ENCODE peak calls at places on chromosomes 11 and 22, in nine cellular contexts. T is cardiac muscle cell, R is ovary, O is heart right ventricle, N is MM.1S, A is body of pancreas, H is left ventricle myocardium inferior, Y is endodermal cell, Z is right atrium auricular region. J is an unnamed sample. For H3K4me1, the result is how much of the 10 kb centered on the place peaks cover.

GRCh38 chr11:92841719-92842118 is 127.7 kb upstream of the MTNR1B start:
- DNase-seq in T (no peak), R (no peak), O (no peak), N (no peak), A (no peak), H (no peak), Y (no peak), Z (no peak), J (no peak)

GRCh38 chr22:39242809-39243442 is 1.9 kb downstream of the PDGFB start:
- DNase-seq in T (no peak), R (no peak), O (no peak), N (peak), A (peak), H (no peak), Y (peak), Z (no peak), J (no peak)

GRCh38 chr11:132471491-132471890 is 1060.8 kb downstream of the OPCML start:
- DNase-seq in T (peak), R (no peak), O (no peak), N (no peak), A (no peak), H (no peak), Y (no peak), Z (no peak), J (no peak)

GRCh38 chr11:7020183-7020917 is at the start of the genes NLRP14 and ZNF214:
- DNase-seq in T (peak), R (peak), O (peak), N (peak), A (peak), H (peak), Y (peak), Z (peak), J (peak)

GRCh38 chr11:128937480-128937879 is 5.2 kb downstream of the TP53AIP1 start:
- DNase-seq in T (no peak), R (no peak), O (no peak), N (peak), A (no peak), H (no peak), Y (no peak), Z (no peak), J (no peak)

GRCh38 chr22:39290248-39290720 is 29.1 kb downstream of the RPL3 start:
- DNase-seq in T (no peak), R (no peak), O (no peak), N (no peak), A (no peak), H (no peak), Y (no peak), Z (no peak), J (no peak)

GRCh38 chr11:108117746-108118371 is 3.5 kb upstream of the ACAT1 start:
- DNase-seq in T (peak), R (no peak), O (no peak), N (peak), A (no peak), H (no peak), Y (no peak), Z (no peak), J (no peak)

GRCh38 chr11:69415411-69416122 is 65.9 kb upstream of the LINC01488 start:
- DNase-seq in T (no peak), R (no peak), O (no peak), N (no peak), A (no peak), H (no peak), Y (no peak), Z (no peak), J (no peak)

GRCh38 chr11:6319001-6319878 is 1.1 kb downstream of the CAVIN3 start:
- DNase-seq in T (peak), R (peak), O (peak), N (no peak), A (peak), H (peak), Y (peak), Z (peak), J (peak)

GRCh38 chr11:69880041-69880802 is 61.0 kb upstream of the FGF3 start:
- DNase-seq in T (no peak), R (no peak), O (no peak), N (no peak), A (no peak), H (peak), Y (peak), Z (no peak), J (no peak)

GRCh38 chr11:105357764-105358163 is 218.2 kb upstream of the CARD18 start:
- DNase-seq in T (peak), R (no peak), O (no peak), N (no peak), A (no peak), H (no peak), Y (no peak), Z (no peak), J (no peak)

GRCh38 chr11:19954899-19955298 is 205.4 kb downstream of the DBX1 start:
- DNase-seq in T (peak), R (no peak), O (no peak), N (no peak), A (peak), H (no peak), Y (no peak), Z (no peak), J (no peak)

GRCh38 chr11:102487214-102487613 is 34.6 kb upstream of the TMEM123 start:
- DNase-seq in T (no peak), R (no peak), O (no peak), N (no peak), A (no peak), H (no peak), Y (no peak), Z (no peak), J (no peak)

GRCh38 chr22:46996595-46997310 is 234.3 kb downstream of the TBC1D22A start:
- DNase-seq in T (no peak), R (no peak), O (no peak), N (no peak), A (peak), H (no peak), Y (no peak), Z (no peak), J (no peak)

GRCh38 chr11:5004429-5005274 is 10.0 kb downstream of the OR51L1 start:
- DNase-seq in T (peak), R (no peak), O (peak), N (peak), A (peak), H (peak), Y (peak), Z (no peak), J (no peak)

GRCh38 chr11:2975594-2975993 is 16.5 kb downstream of the NAP1L4 start:
- DNase-seq in T (peak), R (no peak), O (peak), N (peak), A (peak), H (no peak), Y (peak), Z (no peak), J (no peak)

GRCh38 chr22:47369020-47369419 is 606.6 kb downstream of the TBC1D22A start:
- DNase-seq in T (no peak), R (no peak), O (no peak), N (no peak), A (peak), H (no peak), Y (no peak), Z (no peak), J (no peak)

GRCh38 chr11:11010624-11011127 is 152.8 kb upstream of the ZBED5 start:
- DNase-seq in T (no peak), R (no peak), O (peak), N (no peak), A (no peak), H (peak), Y (peak), Z (peak), J (no peak)

GRCh38 chr11:111765320-111765983 is 737 bp downstream of the PPP2R1B start:
- DNase-seq in T (no peak), R (no peak), O (peak), N (peak), A (peak), H (no peak), Y (no peak), Z (no peak), J (no peak)

GRCh38 chr11:102177974-102178631 is 67.9 kb downstream of the YAP1 start:
- DNase-seq in T (peak), R (no peak), O (no peak), N (no peak), A (no peak), H (no peak), Y (no peak), Z (no peak), J (no peak)

GRCh38 chr11:97234016-97234415 is 844.2 kb downstream of the JRKL start:
- DNase-seq in T (no peak), R (no peak), O (no peak), N (no peak), A (no peak), H (no peak), Y (no peak), Z (no peak), J (no peak)

GRCh38 chr22:41830174-41830573 is 2.7 kb upstream of the SREBF2 start:
- DNase-seq in T (no peak), R (no peak), O (no peak), N (no peak), A (no peak), H (no peak), Y (peak), Z (no peak), J (no peak)

GRCh38 chr11:7004482-7004881 is 15.7 kb downstream of the ZNF214 start:
- DNase-seq in T (peak), R (no peak), O (no peak), N (no peak), A (no peak), H (no peak), Y (no peak), Z (no peak), J (no peak)

GRCh38 chr22:27405672-27406388 is 395.7 kb downstream of the MN1 start:
- DNase-seq in T (peak), R (no peak), O (peak), N (peak), A (peak), H (peak), Y (peak), Z (no peak), J (no peak)

GRCh38 chr11:12536566-12536965 is 137.7 kb upstream of the TEAD1 start:
- DNase-seq in T (no peak), R (no peak), O (no peak), N (no peak), A (no peak), H (no peak), Y (peak), Z (no peak), J (no peak)

GRCh38 chr22:35637943-35638342 is 10.3 kb upstream of the APOL6 start:
- DNase-seq in T (peak), R (no peak), O (no peak), N (no peak), A (no peak), H (no peak), Y (no peak), Z (no peak), J (no peak)

GRCh38 chr11:28822596-28822995 is 714.4 kb downstream of the METTL15 start:
- DNase-seq in T (no peak), R (no peak), O (no peak), N (no peak), A (no peak), H (no peak), Y (no peak), Z (no peak), J (no peak)

GRCh38 chr11:124758355-124759267 is 3.5 kb downstream of the ESAM start:
- DNase-seq in T (peak), R (peak), O (peak), N (peak), A (peak), H (peak), Y (peak), Z (no peak), J (no peak)

GRCh38 chr22:46318576-46318975 is 16.9 kb upstream of the TRMU start:
- DNase-seq in T (no peak), R (no peak), O (no peak), N (no peak), A (no peak), H (no peak), Y (no peak), Z (no peak), J (no peak)

GRCh38 chr11:104852811-104853210 is 45.4 kb downstream of the CASP12 start:
- DNase-seq in T (no peak), R (no peak), O (no peak), N (no peak), A (no peak), H (no peak), Y (no peak), Z (no peak), J (no peak)

GRCh38 chr22:18024276-18024939 is at the start of gene MICAL3:
- DNase-seq in T (peak), R (peak), O (no peak), N (peak), A (peak), H (peak), Y (peak), Z (no peak), J (no peak)

DNA sequence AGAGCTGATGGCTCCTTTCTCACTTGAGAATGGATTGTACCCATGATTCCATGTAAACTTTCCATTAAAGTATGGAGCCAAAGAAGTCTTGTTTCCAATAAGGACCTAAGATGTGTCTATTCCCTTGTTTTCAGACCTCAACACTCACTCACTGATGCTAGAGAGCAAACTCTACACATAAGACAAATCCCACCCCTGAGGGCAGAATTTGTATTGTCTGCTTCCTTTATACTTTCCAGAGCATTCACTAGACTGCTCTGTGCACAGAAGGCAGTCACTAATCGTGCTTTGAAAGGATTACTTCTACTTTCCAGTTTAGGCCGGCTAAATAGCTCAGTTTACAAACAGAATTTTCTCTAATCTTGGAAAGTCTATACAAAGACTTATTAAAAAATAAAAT is 6.4 kb downstream of the ANKRD49 start:
- DNase-seq in T (no peak), R (no peak), O (no peak), N (no peak), A (no peak), H (no peak), Y (no peak), Z (no peak), J (no peak)
- TF ChIP-seq CTCF in T (no peak), R (no peak), O (no peak), N (no peak), A (no peak), H (no peak), Y (no peak), Z (no peak), J (no peak)

GRCh38 chr11:67284811-67285540 is 4.1 kb upstream of the ANKRD13D start:
- DNase-seq in T (no peak), R (no peak), O (no peak), N (no peak), A (no peak), H (peak), Y (no peak), Z (no peak), J (no peak)
- H3K4me1 ChIP-seq in T (under half), R (under half), O (under half), N (under half), A (under half), H (half or more), Y (under half), Z (under half), J (under half)

GRCh38 chr22:44091751-44092150 is 67.6 kb downstream of the PARVB start:
- DNase-seq in T (no peak), R (no peak), O (no peak), N (no peak), A (no peak), H (no peak), Y (no peak), Z (no peak), J (no peak)

GRCh38 chr22:44092636-44093220 is 68.6 kb downstream of the PARVB start:
- DNase-seq in T (no peak), R (no peak), O (no peak), N (no peak), A (no peak), H (no peak), Y (no peak), Z (no peak), J (no peak)

GRCh38 chr22:44090571-44090905 is 66.4 kb downstream of the PARVB start:
- DNase-seq in T (no peak), R (no peak), O (no peak), N (no peak), A (no peak), H (no peak), Y (no peak), Z (no peak), J (no peak)

GRCh38 chr22:44089717-44090570 is 65.8 kb downstream of the PARVB start:
- DNase-seq in T (no peak), R (no peak), O (no peak), N (no peak), A (no peak), H (no peak), Y (no peak), Z (no peak), J (no peak)

DNA sequence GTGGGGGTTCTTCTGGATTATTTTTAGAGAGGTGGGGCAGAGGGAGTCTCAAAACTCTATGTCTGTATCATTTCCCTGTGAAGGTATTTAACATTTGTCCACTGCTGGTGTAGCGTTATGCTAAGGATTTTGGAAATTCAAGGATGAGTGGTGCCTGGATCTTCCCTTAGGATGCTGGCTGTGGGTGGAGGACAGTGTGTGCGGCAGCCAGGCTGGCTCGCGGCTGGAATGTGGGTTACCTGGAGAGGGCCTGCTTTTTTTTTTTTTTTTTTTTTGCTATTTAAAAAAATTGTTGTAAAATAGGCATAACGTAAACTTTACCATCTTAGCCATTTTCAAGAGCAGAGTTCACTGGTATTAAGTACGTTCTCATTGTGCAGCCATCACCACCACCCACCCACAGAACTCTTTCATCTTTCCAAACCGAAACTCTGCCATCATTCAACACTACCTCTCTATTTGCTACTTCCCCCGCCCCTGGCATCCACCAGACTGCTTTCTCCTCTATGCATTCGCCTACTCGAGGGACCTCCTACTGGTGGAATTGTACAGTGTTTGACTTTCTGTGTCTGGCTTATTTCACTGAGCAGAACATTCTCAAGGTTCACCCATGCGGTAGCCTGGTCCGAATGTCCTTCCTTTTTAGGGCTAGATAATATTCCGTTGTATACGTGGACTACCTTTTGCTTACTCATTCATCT is 67.1 kb downstream of the PARVB start:
- DNase-seq in T (peak), R (no peak), O (no peak), N (no peak), A (no peak), H (no peak), Y (no peak), Z (no peak), J (no peak)
- TF ChIP-seq CTCF in T (peak), R (no peak), O (no peak), N (no peak), A (no peak), H (no peak), Y (peak), Z (no peak), J (no peak)

GRCh38 chr11:65793625-65794400 is 7.0 kb downstream of the OVOL1 start:
- DNase-seq in T (no peak), R (no peak), O (no peak), N (no peak), A (no peak), H (no peak), Y (no peak), Z (no peak), J (no peak)

GRCh38 chr11:65792456-65792855 is 5.6 kb downstream of the OVOL1 start:
- DNase-seq in T (no peak), R (no peak), O (no peak), N (no peak), A (no peak), H (no peak), Y (no peak), Z (no peak), J (no peak)

GRCh38 chr11:65793144-65793581 is 6.3 kb downstream of the OVOL1 start:
- DNase-seq in T (no peak), R (no peak), O (no peak), N (no peak), A (peak), H (no peak), Y (no peak), Z (no peak), J (no peak)

GRCh38 chr11:65796726-65797601 is 10.1 kb downstream of the OVOL1 start:
- DNase-seq in T (no peak), R (no peak), O (no peak), N (no peak), A (no peak), H (no peak), Y (peak), Z (no peak), J (no peak)

GRCh38 chr11:65794570-65795510 is 8.0 kb downstream of the OVOL1 start:
- DNase-seq in T (no peak), R (no peak), O (no peak), N (no peak), A (no peak), H (no peak), Y (no peak), Z (no peak), J (no peak)
- H3K4me1 ChIP-seq in T (under half), R (under half), O (under half), N (under half), A (under half), H (under half), Y (under half), Z (under half), J (under half)

GRCh38 chr11:34419158-34419557 is 19.6 kb upstream of the CAT start:
- DNase-seq in T (no peak), R (no peak), O (no peak), N (no peak), A (no peak), H (no peak), Y (no peak), Z (no peak), J (no peak)

GRCh38 chr11:34416746-34417145 is 22.0 kb upstream of the CAT start:
- DNase-seq in T (peak), R (no peak), O (no peak), N (no peak), A (no peak), H (no peak), Y (no peak), Z (no peak), J (no peak)

GRCh38 chr11:34416088-34416487 is 22.6 kb upstream of the CAT start:
- DNase-seq in T (no peak), R (no peak), O (no peak), N (no peak), A (no peak), H (no peak), Y (no peak), Z (no peak), J (no peak)

GRCh38 chr11:34415538-34415937 is 23.2 kb upstream of the CAT start:
- DNase-seq in T (no peak), R (no peak), O (no peak), N (no peak), A (no peak), H (no peak), Y (no peak), Z (no peak), J (no peak)

DNA sequence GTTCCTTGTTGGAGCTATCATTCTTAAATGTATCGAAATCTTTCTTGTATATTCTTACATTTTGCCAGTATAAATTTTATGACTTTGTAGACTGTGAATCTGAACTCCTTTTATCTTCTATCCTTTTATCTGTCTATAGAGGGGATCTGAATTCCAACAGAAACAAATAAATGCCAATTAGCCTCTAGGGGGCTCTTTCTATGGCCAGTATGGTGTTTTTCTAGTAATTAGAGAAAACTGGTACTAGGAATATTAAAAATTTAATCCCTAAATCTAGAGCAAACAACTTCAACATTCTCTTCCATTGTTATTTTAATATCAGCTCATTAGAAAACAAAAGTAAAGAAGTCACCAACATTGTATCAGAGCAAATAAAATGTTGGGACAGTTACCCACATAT is 21.5 kb upstream of the CAT start:
- DNase-seq in T (no peak), R (no peak), O (no peak), N (no peak), A (no peak), H (no peak), Y (no peak), Z (no peak), J (no peak)
- TF ChIP-seq CTCF in T (no peak), R (no peak), O (no peak), N (no peak), A (no peak), H (peak), Y (peak), Z (no peak), J (no peak)

GRCh38 chr11:117871160-117871559 is 5.3 kb downstream of the FXYD6 start:
- DNase-seq in T (no peak), R (no peak), O (no peak), N (no peak), A (no peak), H (no peak), Y (no peak), Z (no peak), J (no peak)

GRCh38 chr11:117871784-117872183 is 4.7 kb downstream of the FXYD6 start:
- DNase-seq in T (no peak), R (no peak), O (no peak), N (no peak), A (no peak), H (no peak), Y (no peak), Z (no peak), J (no peak)

GRCh38 chr11:117868815-117869642 is 7.4 kb downstream of the FXYD6 start:
- DNase-seq in T (no peak), R (no peak), O (no peak), N (no peak), A (no peak), H (no peak), Y (no peak), Z (no peak), J (no peak)

GRCh38 chr11:117872420-117872961 is 4.0 kb downstream of the FXYD6 start:
- DNase-seq in T (no peak), R (peak), O (peak), N (no peak), A (no peak), H (peak), Y (no peak), Z (no peak), J (no peak)

GRCh38 chr11:117870176-117870952 is 6.1 kb downstream of the FXYD6 start:
- DNase-seq in T (no peak), R (no peak), O (no peak), N (no peak), A (no peak), H (no peak), Y (no peak), Z (no peak), J (no peak)
- H3K4me1 ChIP-seq in T (under half), R (under half), O (half or more), N (under half), A (under half), H (half or more), Y (under half), Z (half or more), J (under half)

J was measured in thoracic aorta.